ENCODE peak calls at places on chromosome 22, in four cellular contexts. One of them, this sample, is unnamed.

GRCh38 chr22:31211862-31212730 is at the start of gene LIMK2:
- DNase-seq in B cell: peak
- DNase-seq in CD8-positive, alpha-beta T cell: peak
- DNase-seq in neural crest cell: peak
- DNase-seq in this sample: peak

GRCh38 chr22:35819421-35819820 is 101.7 kb downstream of the APOL5 start:
- DNase-seq in CD8-positive, alpha-beta T cell: no peak
- DNase-seq in neural crest cell: no peak
- DNase-seq in B cell: no peak
- DNase-seq in this sample: no peak

GRCh38 chr22:44663256-44663999 is 38.6 kb upstream of the PRR5 start:
- DNase-seq in B cell: no peak
- DNase-seq in neural crest cell: no peak
- DNase-seq in CD8-positive, alpha-beta T cell: no peak
- DNase-seq in this sample: no peak

GRCh38 chr22:19175026-19175601 is 3.4 kb downstream of the SLC25A1 start:
- DNase-seq in neural crest cell: no peak
- DNase-seq in CD8-positive, alpha-beta T cell: no peak
- DNase-seq in B cell: no peak
- DNase-seq in this sample: no peak

GRCh38 chr22:24725736-24726135 is 48.8 kb downstream of the PIWIL3 start:
- DNase-seq in CD8-positive, alpha-beta T cell: no peak
- DNase-seq in B cell: no peak
- DNase-seq in neural crest cell: no peak
- DNase-seq in this sample: no peak

GRCh38 chr22:24090581-24090980 is 79.5 kb downstream of the CABIN1 start:
- DNase-seq in B cell: no peak
- DNase-seq in neural crest cell: no peak
- DNase-seq in CD8-positive, alpha-beta T cell: no peak
- DNase-seq in this sample: no peak

GRCh38 chr22:37661160-37661924 is 2.8 kb downstream of the PDXP start:
- DNase-seq in CD8-positive, alpha-beta T cell: no peak
- DNase-seq in B cell: no peak
- DNase-seq in neural crest cell: no peak
- DNase-seq in this sample: peak

GRCh38 chr22:43420991-43421665 is 9.3 kb downstream of the MPPED1 start:
- DNase-seq in neural crest cell: no peak
- DNase-seq in B cell: no peak
- DNase-seq in CD8-positive, alpha-beta T cell: no peak
- DNase-seq in this sample: no peak

GRCh38 chr22:37229012-37229804 is 14.9 kb downstream of the RAC2 start:
- DNase-seq in B cell: no peak
- DNase-seq in neural crest cell: no peak
- DNase-seq in CD8-positive, alpha-beta T cell: no peak
- DNase-seq in this sample: peak

GRCh38 chr22:23548501-23549197 is 31.4 kb downstream of the IGLL1 start:
- DNase-seq in B cell: no peak
- DNase-seq in neural crest cell: no peak
- DNase-seq in CD8-positive, alpha-beta T cell: no peak
- DNase-seq in this sample: no peak

GRCh38 chr22:35601743-35602633 is 15.1 kb downstream of the MB start:
- DNase-seq in neural crest cell: no peak
- DNase-seq in B cell: no peak
- DNase-seq in CD8-positive, alpha-beta T cell: no peak
- DNase-seq in this sample: peak

GRCh38 chr22:22669093-22669492 is 24.7 kb downstream of the GGTLC2 start:
- DNase-seq in B cell: no peak
- DNase-seq in CD8-positive, alpha-beta T cell: no peak
- DNase-seq in neural crest cell: no peak
- DNase-seq in this sample: no peak

GRCh38 chr22:20663137-20663828 is 110.6 kb upstream of the SERPIND1 start:
- DNase-seq in neural crest cell: no peak
- DNase-seq in B cell: no peak
- DNase-seq in CD8-positive, alpha-beta T cell: no peak
- DNase-seq in this sample: no peak

GRCh38 chr22:45516923-45517675 is 14.4 kb downstream of the FBLN1 start:
- DNase-seq in B cell: no peak
- DNase-seq in CD8-positive, alpha-beta T cell: no peak
- DNase-seq in neural crest cell: no peak
- DNase-seq in this sample: peak

GRCh38 chr22:23093090-23093788 is 22.9 kb downstream of the GNAZ start:
- DNase-seq in CD8-positive, alpha-beta T cell: no peak
- DNase-seq in B cell: no peak
- DNase-seq in neural crest cell: no peak
- DNase-seq in this sample: no peak

GRCh38 chr22:20549232-20549841 is 41.9 kb downstream of the MED15 start:
- DNase-seq in CD8-positive, alpha-beta T cell: peak
- DNase-seq in neural crest cell: no peak
- DNase-seq in B cell: no peak
- DNase-seq in this sample: no peak

GRCh38 chr22:20495861-20496681 is 476 bp upstream of the KLHL22 start:
- DNase-seq in CD8-positive, alpha-beta T cell: peak
- DNase-seq in neural crest cell: peak
- DNase-seq in B cell: peak
- DNase-seq in this sample: peak

GRCh38 chr22:50034126-50035081 is 21.8 kb upstream of the IL17REL start:
- DNase-seq in CD8-positive, alpha-beta T cell: no peak
- DNase-seq in neural crest cell: no peak
- DNase-seq in B cell: no peak
- DNase-seq in this sample: no peak

GRCh38 chr22:30201970-30202369 is 44.6 kb downstream of the LIF start:
- DNase-seq in CD8-positive, alpha-beta T cell: no peak
- DNase-seq in neural crest cell: no peak
- DNase-seq in B cell: no peak
- DNase-seq in this sample: peak

GRCh38 chr22:38435010-38435409 is 20.0 kb downstream of the KCNJ4 start:
- DNase-seq in neural crest cell: no peak
- DNase-seq in CD8-positive, alpha-beta T cell: no peak
- DNase-seq in B cell: no peak
- DNase-seq in this sample: no peak

GRCh38 chr22:22811016-22812009 is 76.3 kb upstream of the IGLL5 start:
- DNase-seq in CD8-positive, alpha-beta T cell: peak
- DNase-seq in neural crest cell: no peak
- DNase-seq in B cell: no peak
- DNase-seq in this sample: no peak

GRCh38 chr22:31045900-31046587 is 35.1 kb upstream of the SMTN start:
- DNase-seq in B cell: no peak
- DNase-seq in CD8-positive, alpha-beta T cell: no peak
- DNase-seq in neural crest cell: no peak
- DNase-seq in this sample: no peak

GRCh38 chr22:37282385-37282677 is at the start of gene CYTH4:
- DNase-seq in neural crest cell: no peak
- DNase-seq in B cell: peak
- DNase-seq in CD8-positive, alpha-beta T cell: peak
- DNase-seq in this sample: no peak

GRCh38 chr22:23272371-23272770 is 92.1 kb downstream of the BCR start:
- DNase-seq in CD8-positive, alpha-beta T cell: no peak
- DNase-seq in B cell: no peak
- DNase-seq in neural crest cell: no peak
- DNase-seq in this sample: no peak

GRCh38 chr22:37906364-37907008 is 389 bp downstream of the MICALL1 start:
- DNase-seq in neural crest cell: no peak
- DNase-seq in B cell: peak
- DNase-seq in CD8-positive, alpha-beta T cell: peak
- DNase-seq in this sample: no peak

GRCh38 chr22:36201630-36202312 is at the start of gene APOL4:
- DNase-seq in neural crest cell: no peak
- DNase-seq in B cell: no peak
- DNase-seq in CD8-positive, alpha-beta T cell: no peak
- DNase-seq in this sample: no peak

GRCh38 chr22:32828150-32828549 is 26.6 kb downstream of the TIMP3 start:
- DNase-seq in CD8-positive, alpha-beta T cell: no peak
- DNase-seq in B cell: no peak
- DNase-seq in neural crest cell: no peak
- DNase-seq in this sample: no peak

GRCh38 chr22:38792833-38793232 is 1.1 kb downstream of the DNAL4 start:
- DNase-seq in neural crest cell: no peak
- DNase-seq in B cell: no peak
- DNase-seq in CD8-positive, alpha-beta T cell: no peak
- DNase-seq in this sample: peak

GRCh38 chr22:22461111-22461510 is 47.4 kb downstream of the ZNF280B start:
- DNase-seq in B cell: no peak
- DNase-seq in CD8-positive, alpha-beta T cell: no peak
- DNase-seq in neural crest cell: no peak
- DNase-seq in this sample: no peak

GRCh38 chr22:38967451-38968450 is 10.3 kb downstream of the APOBEC3A start:
- DNase-seq in neural crest cell: no peak
- DNase-seq in CD8-positive, alpha-beta T cell: no peak
- DNase-seq in B cell: no peak
- DNase-seq in this sample: no peak

DNA sequence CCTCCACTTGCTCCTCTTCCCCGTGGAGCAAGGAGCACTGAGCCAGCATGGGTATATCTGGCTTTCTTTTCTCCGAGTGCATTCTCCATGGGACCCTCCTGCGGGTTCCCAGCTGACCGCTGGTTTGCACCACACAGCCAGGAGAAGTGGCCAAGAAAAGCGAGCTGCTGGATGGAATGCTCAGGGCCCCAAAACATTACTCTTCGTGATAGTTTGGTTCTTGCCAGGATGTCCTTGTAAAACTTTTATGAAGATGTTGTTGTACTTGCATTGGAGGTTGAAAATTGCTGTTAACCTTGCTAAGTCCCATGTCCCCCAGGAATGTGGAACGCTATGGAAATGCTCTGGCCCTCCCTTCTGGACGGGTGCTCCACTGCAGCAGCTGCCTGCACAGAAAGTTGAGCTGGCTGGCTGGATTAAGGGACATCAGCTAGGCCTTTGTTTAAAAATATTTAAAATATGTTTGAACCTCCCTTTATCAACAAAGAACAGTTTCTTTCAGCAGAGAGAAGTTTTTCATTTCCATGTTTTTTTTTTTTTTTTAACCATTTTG is 68.7 kb downstream of the ZNRF3 start:
- DNase-seq in neural crest cell: no peak
- DNase-seq in B cell: no peak
- DNase-seq in CD8-positive, alpha-beta T cell: no peak
- DNase-seq in this sample: peak
- TF ChIP-seq CTCF in neural crest cell: no peak
- TF ChIP-seq CTCF in B cell: no peak
- TF ChIP-seq CTCF in CD8-positive, alpha-beta T cell: no peak
- TF ChIP-seq CTCF in this sample: no peak

GRCh38 chr22:48097723-48098122 is 1335.3 kb downstream of the TBC1D22A start:
- DNase-seq in B cell: no peak
- DNase-seq in neural crest cell: no peak
- DNase-seq in CD8-positive, alpha-beta T cell: no peak
- DNase-seq in this sample: no peak
- TF ChIP-seq CTCF in B cell: no peak
- TF ChIP-seq CTCF in neural crest cell: no peak
- TF ChIP-seq CTCF in CD8-positive, alpha-beta T cell: no peak
- TF ChIP-seq CTCF in this sample: no peak

GRCh38 chr22:26393929-26394328 is 35.1 kb upstream of the ASPHD2 start:
- DNase-seq in neural crest cell: no peak
- DNase-seq in B cell: no peak
- DNase-seq in CD8-positive, alpha-beta T cell: no peak
- DNase-seq in this sample: no peak
- TF ChIP-seq CTCF in neural crest cell: no peak
- TF ChIP-seq CTCF in B cell: no peak
- TF ChIP-seq CTCF in CD8-positive, alpha-beta T cell: no peak
- TF ChIP-seq CTCF in this sample: peak

DNA sequence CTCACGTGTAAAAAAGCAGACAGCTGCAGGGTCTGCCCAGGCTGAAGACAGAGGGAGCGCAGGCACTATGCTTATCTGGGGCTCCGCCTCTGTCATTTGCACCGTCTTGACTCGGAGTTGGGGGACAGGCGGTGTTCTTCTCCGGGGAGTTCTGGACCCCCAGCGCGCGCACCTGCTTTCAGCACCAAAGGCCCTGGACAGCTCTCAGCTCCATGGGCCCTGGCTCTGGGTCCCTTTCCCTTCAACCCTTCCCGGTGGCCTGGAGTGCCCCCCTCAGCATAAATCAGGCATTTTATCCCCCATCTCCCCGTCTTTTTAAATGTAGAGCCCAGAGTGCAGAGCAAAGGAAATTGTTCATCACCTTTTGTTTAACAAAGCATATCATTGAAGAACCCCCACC is 1.5 kb downstream of the SEZ6L start:
- DNase-seq in B cell: no peak
- DNase-seq in CD8-positive, alpha-beta T cell: no peak
- DNase-seq in neural crest cell: peak
- DNase-seq in this sample: no peak
- TF ChIP-seq CTCF in B cell: no peak
- TF ChIP-seq CTCF in CD8-positive, alpha-beta T cell: no peak
- TF ChIP-seq CTCF in neural crest cell: peak
- TF ChIP-seq CTCF in this sample: no peak

This sample was measured in HFFc6.